ENCODE peak calls at places on chromosomes 7 and 10, in five cellular contexts. One of them, this sample, is unnamed.

GRCh38 chr10:35822316-35822715 is 180.2 kb upstream of the FZD8 start:
- DNase-seq in activated T-cell treated with anti-CD3 and anti-CD28 coated beads for 48 hours: no peak
- DNase-seq in AML-193: no peak
- DNase-seq in memory B cell: no peak
- DNase-seq in left ventricle myocardium superior: peak
- DNase-seq in this sample: peak

GRCh38 chr10:31940839-31941653 is 12.4 kb upstream of the ARHGAP12 start:
- DNase-seq in activated T-cell treated with anti-CD3 and anti-CD28 coated beads for 48 hours: no peak
- DNase-seq in AML-193: no peak
- DNase-seq in memory B cell: no peak
- DNase-seq in left ventricle myocardium superior: no peak
- DNase-seq in this sample: peak

GRCh38 chr10:34102237-34102673 is 712.8 kb downstream of the PARD3 start:
- DNase-seq in activated T-cell treated with anti-CD3 and anti-CD28 coated beads for 48 hours: no peak
- DNase-seq in AML-193: no peak
- DNase-seq in memory B cell: no peak
- DNase-seq in left ventricle myocardium superior: peak
- DNase-seq in this sample: peak

GRCh38 chr10:16789266-16789665 is 28.0 kb downstream of the RSU1 start:
- DNase-seq in activated T-cell treated with anti-CD3 and anti-CD28 coated beads for 48 hours: no peak
- DNase-seq in AML-193: no peak
- DNase-seq in memory B cell: no peak
- DNase-seq in left ventricle myocardium superior: no peak
- DNase-seq in this sample: no peak

GRCh38 chr10:117885206-117885605 is 161.5 kb downstream of the RAB11FIP2 start:
- DNase-seq in activated T-cell treated with anti-CD3 and anti-CD28 coated beads for 48 hours: no peak
- DNase-seq in AML-193: no peak
- DNase-seq in memory B cell: no peak
- DNase-seq in left ventricle myocardium superior: no peak
- DNase-seq in this sample: no peak

GRCh38 chr7:156223935-156224334 is 411.7 kb upstream of the SHH start:
- DNase-seq in activated T-cell treated with anti-CD3 and anti-CD28 coated beads for 48 hours: no peak
- DNase-seq in AML-193: no peak
- DNase-seq in memory B cell: no peak
- DNase-seq in left ventricle myocardium superior: no peak
- DNase-seq in this sample: no peak

GRCh38 chr7:45347804-45348203 is 190.2 kb downstream of the RAMP3 start:
- DNase-seq in activated T-cell treated with anti-CD3 and anti-CD28 coated beads for 48 hours: no peak
- DNase-seq in AML-193: no peak
- DNase-seq in memory B cell: no peak
- DNase-seq in left ventricle myocardium superior: no peak
- DNase-seq in this sample: no peak

GRCh38 chr10:12241810-12242529 is 46.0 kb downstream of the CDC123 start:
- DNase-seq in activated T-cell treated with anti-CD3 and anti-CD28 coated beads for 48 hours: peak
- DNase-seq in AML-193: no peak
- DNase-seq in memory B cell: no peak
- DNase-seq in left ventricle myocardium superior: peak
- DNase-seq in this sample: no peak

GRCh38 chr10:78875932-78876331 is 192.8 kb upstream of the ZMIZ1 start:
- DNase-seq in activated T-cell treated with anti-CD3 and anti-CD28 coated beads for 48 hours: no peak
- DNase-seq in AML-193: no peak
- DNase-seq in memory B cell: no peak
- DNase-seq in left ventricle myocardium superior: no peak
- DNase-seq in this sample: no peak

GRCh38 chr10:11682896-11683295 is 59.3 kb upstream of the ECHDC3 start:
- DNase-seq in activated T-cell treated with anti-CD3 and anti-CD28 coated beads for 48 hours: no peak
- DNase-seq in AML-193: no peak
- DNase-seq in memory B cell: no peak
- DNase-seq in left ventricle myocardium superior: no peak
- DNase-seq in this sample: no peak

GRCh38 chr10:970311-971149 is 17.7 kb upstream of the GTPBP4 start:
- DNase-seq in activated T-cell treated with anti-CD3 and anti-CD28 coated beads for 48 hours: no peak
- DNase-seq in AML-193: no peak
- DNase-seq in memory B cell: no peak
- DNase-seq in left ventricle myocardium superior: no peak
- DNase-seq in this sample: no peak

GRCh38 chr7:99010281-99010680 is 131.9 kb downstream of the TRRAP start:
- DNase-seq in activated T-cell treated with anti-CD3 and anti-CD28 coated beads for 48 hours: no peak
- DNase-seq in AML-193: no peak
- DNase-seq in memory B cell: no peak
- DNase-seq in left ventricle myocardium superior: no peak
- DNase-seq in this sample: no peak

GRCh38 chr7:4097001-4097609 is 585.0 kb upstream of the FOXK1 start:
- DNase-seq in activated T-cell treated with anti-CD3 and anti-CD28 coated beads for 48 hours: no peak
- DNase-seq in AML-193: no peak
- DNase-seq in memory B cell: no peak
- DNase-seq in left ventricle myocardium superior: no peak
- DNase-seq in this sample: no peak

GRCh38 chr7:2312272-2312929 is 1.8 kb downstream of the SNX8 start:
- DNase-seq in activated T-cell treated with anti-CD3 and anti-CD28 coated beads for 48 hours: no peak
- DNase-seq in AML-193: no peak
- DNase-seq in memory B cell: peak
- DNase-seq in left ventricle myocardium superior: no peak
- DNase-seq in this sample: no peak

GRCh38 chr7:149853157-149853556 is 15.0 kb downstream of the ZNF862 start:
- DNase-seq in activated T-cell treated with anti-CD3 and anti-CD28 coated beads for 48 hours: no peak
- DNase-seq in AML-193: no peak
- DNase-seq in memory B cell: no peak
- DNase-seq in left ventricle myocardium superior: no peak
- DNase-seq in this sample: no peak

GRCh38 chr10:15237351-15237750 is 68.9 kb upstream of the NMT2 start:
- DNase-seq in activated T-cell treated with anti-CD3 and anti-CD28 coated beads for 48 hours: no peak
- DNase-seq in AML-193: no peak
- DNase-seq in memory B cell: no peak
- DNase-seq in left ventricle myocardium superior: no peak
- DNase-seq in this sample: peak

GRCh38 chr10:131757285-131758058 is 143.3 kb upstream of the PPP2R2D start:
- DNase-seq in activated T-cell treated with anti-CD3 and anti-CD28 coated beads for 48 hours: no peak
- DNase-seq in AML-193: no peak
- DNase-seq in memory B cell: no peak
- DNase-seq in left ventricle myocardium superior: no peak
- DNase-seq in this sample: no peak

GRCh38 chr7:150931199-150931869 is 46.8 kb downstream of the KCNH2 start:
- DNase-seq in activated T-cell treated with anti-CD3 and anti-CD28 coated beads for 48 hours: no peak
- DNase-seq in AML-193: no peak
- DNase-seq in memory B cell: no peak
- DNase-seq in left ventricle myocardium superior: no peak
- DNase-seq in this sample: no peak

GRCh38 chr10:89651916-89652573 is 7.0 kb upstream of the PANK1 start:
- DNase-seq in activated T-cell treated with anti-CD3 and anti-CD28 coated beads for 48 hours: no peak
- DNase-seq in AML-193: no peak
- DNase-seq in memory B cell: no peak
- DNase-seq in left ventricle myocardium superior: no peak
- DNase-seq in this sample: no peak

GRCh38 chr7:155644971-155645509 is 579 bp downstream of the RBM33 start:
- DNase-seq in activated T-cell treated with anti-CD3 and anti-CD28 coated beads for 48 hours: peak
- DNase-seq in AML-193: no peak
- DNase-seq in memory B cell: no peak
- DNase-seq in left ventricle myocardium superior: peak
- DNase-seq in this sample: no peak

GRCh38 chr7:117008849-117009531 is 55.7 kb downstream of the ST7 start:
- DNase-seq in activated T-cell treated with anti-CD3 and anti-CD28 coated beads for 48 hours: no peak
- DNase-seq in AML-193: peak
- DNase-seq in memory B cell: no peak
- DNase-seq in left ventricle myocardium superior: no peak
- DNase-seq in this sample: no peak

GRCh38 chr10:119139464-119140067 is 25.9 kb downstream of the SFXN4 start:
- DNase-seq in activated T-cell treated with anti-CD3 and anti-CD28 coated beads for 48 hours: peak
- DNase-seq in AML-193: peak
- DNase-seq in memory B cell: peak
- DNase-seq in left ventricle myocardium superior: no peak
- DNase-seq in this sample: no peak

GRCh38 chr7:75938921-75939320 is 24.0 kb downstream of the POR start:
- DNase-seq in activated T-cell treated with anti-CD3 and anti-CD28 coated beads for 48 hours: no peak
- DNase-seq in AML-193: no peak
- DNase-seq in memory B cell: no peak
- DNase-seq in left ventricle myocardium superior: no peak
- DNase-seq in this sample: no peak

GRCh38 chr7:12066561-12066960 is 144.5 kb upstream of the TMEM106B start:
- DNase-seq in activated T-cell treated with anti-CD3 and anti-CD28 coated beads for 48 hours: no peak
- DNase-seq in AML-193: no peak
- DNase-seq in memory B cell: no peak
- DNase-seq in left ventricle myocardium superior: no peak
- DNase-seq in this sample: no peak

GRCh38 chr7:112510032-112510742 is 29.4 kb downstream of the LSMEM1 start:
- DNase-seq in activated T-cell treated with anti-CD3 and anti-CD28 coated beads for 48 hours: peak
- DNase-seq in AML-193: no peak
- DNase-seq in memory B cell: no peak
- DNase-seq in left ventricle myocardium superior: no peak
- DNase-seq in this sample: no peak

GRCh38 chr7:103811315-103811714 is 178.1 kb downstream of the RELN start:
- DNase-seq in activated T-cell treated with anti-CD3 and anti-CD28 coated beads for 48 hours: no peak
- DNase-seq in AML-193: no peak
- DNase-seq in memory B cell: no peak
- DNase-seq in left ventricle myocardium superior: no peak
- DNase-seq in this sample: no peak

GRCh38 chr7:57412168-57412567 is 37.8 kb upstream of the ZNF716 start:
- DNase-seq in activated T-cell treated with anti-CD3 and anti-CD28 coated beads for 48 hours: no peak
- DNase-seq in AML-193: no peak
- DNase-seq in memory B cell: no peak
- DNase-seq in left ventricle myocardium superior: no peak
- DNase-seq in this sample: no peak

GRCh38 chr10:51886438-51887068 is 187.2 kb upstream of the CSTF2T start:
- DNase-seq in activated T-cell treated with anti-CD3 and anti-CD28 coated beads for 48 hours: no peak
- DNase-seq in AML-193: no peak
- DNase-seq in memory B cell: no peak
- DNase-seq in left ventricle myocardium superior: no peak
- DNase-seq in this sample: no peak

GRCh38 chr10:76543655-76544054 is 1094.0 kb downstream of the KCNMA1 start:
- DNase-seq in activated T-cell treated with anti-CD3 and anti-CD28 coated beads for 48 hours: no peak
- DNase-seq in AML-193: no peak
- DNase-seq in memory B cell: no peak
- DNase-seq in left ventricle myocardium superior: no peak
- DNase-seq in this sample: no peak

GRCh38 chr10:3481496-3481895 is 303.5 kb downstream of the KLF6 start:
- DNase-seq in activated T-cell treated with anti-CD3 and anti-CD28 coated beads for 48 hours: no peak
- DNase-seq in AML-193: no peak
- DNase-seq in memory B cell: no peak
- DNase-seq in left ventricle myocardium superior: no peak
- DNase-seq in this sample: no peak

GRCh38 chr7:137850586-137850985 is 3.8 kb upstream of the DGKI start:
- DNase-seq in activated T-cell treated with anti-CD3 and anti-CD28 coated beads for 48 hours: no peak
- DNase-seq in AML-193: no peak
- DNase-seq in memory B cell: no peak
- DNase-seq in left ventricle myocardium superior: no peak
- DNase-seq in this sample: no peak

GRCh38 chr7:132178393-132178765 is 397.9 kb downstream of the PLXNA4 start:
- DNase-seq in activated T-cell treated with anti-CD3 and anti-CD28 coated beads for 48 hours: no peak
- DNase-seq in AML-193: no peak
- DNase-seq in memory B cell: no peak
- DNase-seq in left ventricle myocardium superior: no peak
- DNase-seq in this sample: no peak

GRCh38 chr7:22060863-22061262 is 115.2 kb upstream of the CDCA7L start:
- DNase-seq in activated T-cell treated with anti-CD3 and anti-CD28 coated beads for 48 hours: no peak
- DNase-seq in AML-193: no peak
- DNase-seq in memory B cell: no peak
- DNase-seq in left ventricle myocardium superior: no peak
- DNase-seq in this sample: no peak

GRCh38 chr7:50346548-50347497 is 42.3 kb downstream of the IKZF1 start:
- DNase-seq in activated T-cell treated with anti-CD3 and anti-CD28 coated beads for 48 hours: no peak
- DNase-seq in AML-193: no peak
- DNase-seq in memory B cell: no peak
- DNase-seq in left ventricle myocardium superior: no peak
- DNase-seq in this sample: no peak

GRCh38 chr7:73761854-73762658 is 8.0 kb downstream of the CLDN3 start:
- DNase-seq in activated T-cell treated with anti-CD3 and anti-CD28 coated beads for 48 hours: no peak
- DNase-seq in AML-193: no peak
- DNase-seq in memory B cell: no peak
- DNase-seq in left ventricle myocardium superior: no peak
- DNase-seq in this sample: no peak

GRCh38 chr7:149849174-149849573 is 11.0 kb downstream of the ZNF862 start:
- DNase-seq in activated T-cell treated with anti-CD3 and anti-CD28 coated beads for 48 hours: no peak
- DNase-seq in AML-193: no peak
- DNase-seq in memory B cell: no peak
- DNase-seq in left ventricle myocardium superior: no peak
- DNase-seq in this sample: no peak